ENCODE peak calls at places on chromosome 1, in six cellular contexts. J is stomach, H is activated T-cell treated with anti-CD3 and anti-CD28 coated beads for 48 hours, M is GM04503, F is NCI-H1694, U is mucosa of gallbladder. K is an unnamed sample.

GRCh38 chr1:145961425-145962156 is 2.8 kb downstream of the ANKRD34A start:
- DNase-seq in H (peak), J (no peak), U (no peak), F (no peak), M (no peak), K (no peak)

GRCh38 chr1:56385314-56385713 is 194.0 kb downstream of the PLPP3 start:
- DNase-seq in F (no peak), U (no peak), M (no peak), J (no peak), H (no peak), K (no peak)

GRCh38 chr1:30681782-30682181 is 41.6 kb downstream of the MATN1 start:
- DNase-seq in U (no peak), F (no peak), H (no peak), J (no peak), M (no peak), K (no peak)

GRCh38 chr1:178798232-178798861 is 72.5 kb downstream of the ANGPTL1 start:
- DNase-seq in F (no peak), M (no peak), J (no peak), H (no peak), U (no peak), K (no peak)

GRCh38 chr1:109258481-109259466 is 9.4 kb downstream of the CELSR2 start:
- DNase-seq in M (no peak), H (no peak), U (no peak), F (no peak), J (no peak), K (no peak)

GRCh38 chr1:47537268-47537667 is 99.4 kb downstream of the FOXD2 start:
- DNase-seq in U (no peak), M (no peak), F (no peak), H (no peak), J (no peak), K (no peak)

GRCh38 chr1:54439550-54440223 is 33.5 kb upstream of the SSBP3 start:
- DNase-seq in M (no peak), F (no peak), U (no peak), H (no peak), J (no peak), K (no peak)

GRCh38 chr1:42006836-42007235 is 88.1 kb upstream of the HIVEP3 start:
- DNase-seq in U (no peak), J (no peak), F (no peak), H (no peak), M (no peak), K (no peak)

GRCh38 chr1:21284206-21285137 is 5.8 kb downstream of the ECE1 start:
- DNase-seq in M (no peak), F (no peak), J (peak), H (no peak), U (no peak), K (no peak)

GRCh38 chr1:214864896-214865688 is 217.4 kb upstream of the KCNK2 start:
- DNase-seq in F (no peak), J (no peak), M (peak), H (no peak), U (no peak), K (no peak)

GRCh38 chr1:234478152-234478480 is 863 bp downstream of the TARBP1 start:
- DNase-seq in U (peak), M (no peak), J (peak), H (peak), F (no peak), K (peak)

GRCh38 chr1:61481313-61481712 is 243.6 kb downstream of the TM2D1 start:
- DNase-seq in F (no peak), M (no peak), U (no peak), J (no peak), H (no peak), K (no peak)

GRCh38 chr1:151539321-151540020 is 638 bp upstream of the TUFT1 start:
- DNase-seq in J (peak), M (no peak), U (peak), H (no peak), F (peak), K (peak)